ENCODE peak calls at places on chromosomes 5 and 9, in seven cellular contexts. I is tibial nerve, M is adrenal gland, H is H1, Z is foreskin fibroblast, Q is GM06990, S is brain microvascular endothelial cell. V is an unnamed sample.

GRCh38 chr5:93929146-93929545 is 187.7 kb upstream of the POU5F2 start:
- DNase-seq in I (no peak), M (no peak), H (no peak), Z (peak), Q (no peak), S (peak), V (no peak)

GRCh38 chr5:45454114-45454513 is 242.1 kb downstream of the HCN1 start:
- DNase-seq in I (no peak), M (peak), H (no peak), Z (no peak), Q (no peak), S (peak), V (peak)

GRCh38 chr9:36791204-36791948 is 218.7 kb downstream of the MELK start:
- DNase-seq in I (no peak), M (no peak), H (no peak), Z (no peak), Q (no peak), S (no peak), V (no peak)

GRCh38 chr5:75616286-75616810 is 5.1 kb downstream of the ANKDD1B start:
- DNase-seq in I (no peak), M (no peak), H (no peak), Z (no peak), Q (no peak), S (no peak), V (no peak)

GRCh38 chr9:78519786-78520185 is 222.9 kb downstream of the PSAT1 start:
- DNase-seq in I (no peak), M (no peak), H (no peak), Z (no peak), Q (no peak), S (no peak), V (no peak)

GRCh38 chr5:117680421-117680820 is 1105.8 kb upstream of the SEMA6A start:
- DNase-seq in I (no peak), M (no peak), H (no peak), Z (peak), Q (no peak), S (no peak), V (peak)

GRCh38 chr5:170310187-170310586 is 12.6 kb upstream of the LCP2 start:
- DNase-seq in I (no peak), M (no peak), H (no peak), Z (no peak), Q (no peak), S (no peak), V (no peak)

GRCh38 chr9:37976714-37977477 is 73.0 kb upstream of the SLC25A51 start:
- DNase-seq in I (peak), M (peak), H (no peak), Z (peak), Q (no peak), S (peak), V (peak)

GRCh38 chr5:153816870-153817269 is 221.8 kb downstream of the FAM114A2 start:
- DNase-seq in I (no peak), M (no peak), H (no peak), Z (peak), Q (no peak), S (no peak), V (no peak)

GRCh38 chr5:135149956-135150723 is 116.1 kb upstream of the PITX1 start:
- DNase-seq in I (no peak), M (no peak), H (no peak), Z (no peak), Q (no peak), S (no peak), V (no peak)

GRCh38 chr5:59034498-59035186 is 451.8 kb downstream of the RAB3C start:
- DNase-seq in I (no peak), M (no peak), H (no peak), Z (peak), Q (no peak), S (peak), V (peak)

GRCh38 chr5:66230551-66230950 is 86.5 kb downstream of the SREK1 start:
- DNase-seq in I (no peak), M (no peak), H (no peak), Z (no peak), Q (no peak), S (peak), V (no peak)

GRCh38 chr9:90012825-90013425 is 408.1 kb downstream of the GADD45G start:
- DNase-seq in I (no peak), M (no peak), H (no peak), Z (no peak), Q (no peak), S (no peak), V (no peak)

GRCh38 chr9:122090981-122091380 is 2.1 kb downstream of the TTLL11 start:
- DNase-seq in I (no peak), M (no peak), H (no peak), Z (no peak), Q (no peak), S (no peak), V (no peak)

GRCh38 chr5:72921886-72922285 is 34.0 kb upstream of the FCHO2 start:
- DNase-seq in I (no peak), M (no peak), H (no peak), Z (peak), Q (no peak), S (no peak), V (no peak)

GRCh38 chr5:72921103-72921502 is 34.7 kb upstream of the FCHO2 start:
- DNase-seq in I (no peak), M (no peak), H (no peak), Z (no peak), Q (no peak), S (no peak), V (no peak)

GRCh38 chr5:72920690-72921089 is 35.2 kb upstream of the FCHO2 start:
- DNase-seq in I (no peak), M (no peak), H (no peak), Z (peak), Q (no peak), S (no peak), V (no peak)

GRCh38 chr5:72925336-72926010 is 30.4 kb upstream of the FCHO2 start:
- DNase-seq in I (no peak), M (no peak), H (no peak), Z (no peak), Q (no peak), S (no peak), V (no peak)
- H3K4me3 ChIP-seq in I (no peak), M (no peak), H (no peak), Z (no peak), Q (no peak), S (no peak), V (no peak)

GRCh38 chr5:71734141-71734540 is 15.1 kb downstream of the CARTPT start:
- DNase-seq in I (no peak), M (no peak), H (no peak), Z (no peak), Q (no peak), S (no peak), V (no peak)

GRCh38 chr5:71743135-71743534 is 24.1 kb downstream of the CARTPT start:
- DNase-seq in I (no peak), M (no peak), H (no peak), Z (no peak), Q (no peak), S (no peak), V (no peak)

GRCh38 chr5:71740015-71740753 is 21.1 kb downstream of the CARTPT start:
- DNase-seq in I (no peak), M (no peak), H (no peak), Z (no peak), Q (peak), S (no peak), V (no peak)

GRCh38 chr5:71737931-71738539 is 19.0 kb downstream of the CARTPT start:
- DNase-seq in I (no peak), M (no peak), H (no peak), Z (no peak), Q (no peak), S (no peak), V (no peak)

DNA sequence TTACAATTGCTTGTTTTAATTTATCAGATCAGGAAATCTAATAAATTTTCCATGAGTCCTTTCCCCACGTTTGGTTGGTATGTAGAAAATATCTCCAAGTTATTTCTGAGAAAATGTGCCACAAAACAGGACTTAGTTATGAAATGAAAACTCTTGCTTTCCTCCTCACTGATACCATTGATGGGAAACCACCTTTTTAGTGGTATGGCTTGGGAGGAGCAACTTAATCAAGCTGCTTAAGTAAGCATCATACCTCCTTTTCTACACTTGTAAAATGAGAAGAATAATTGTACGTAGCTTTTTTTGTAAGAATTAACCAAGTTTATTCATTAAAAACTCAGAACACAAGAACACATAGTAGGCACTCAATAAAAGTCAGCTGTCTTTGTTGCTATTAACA is 19.9 kb downstream of the CARTPT start:
- DNase-seq in I (no peak), M (no peak), H (no peak), Z (no peak), Q (peak), S (no peak), V (no peak)
- H3K4me3 ChIP-seq in I (no peak), M (no peak), H (no peak), Z (no peak), Q (no peak), S (no peak), V (no peak)

DNA sequence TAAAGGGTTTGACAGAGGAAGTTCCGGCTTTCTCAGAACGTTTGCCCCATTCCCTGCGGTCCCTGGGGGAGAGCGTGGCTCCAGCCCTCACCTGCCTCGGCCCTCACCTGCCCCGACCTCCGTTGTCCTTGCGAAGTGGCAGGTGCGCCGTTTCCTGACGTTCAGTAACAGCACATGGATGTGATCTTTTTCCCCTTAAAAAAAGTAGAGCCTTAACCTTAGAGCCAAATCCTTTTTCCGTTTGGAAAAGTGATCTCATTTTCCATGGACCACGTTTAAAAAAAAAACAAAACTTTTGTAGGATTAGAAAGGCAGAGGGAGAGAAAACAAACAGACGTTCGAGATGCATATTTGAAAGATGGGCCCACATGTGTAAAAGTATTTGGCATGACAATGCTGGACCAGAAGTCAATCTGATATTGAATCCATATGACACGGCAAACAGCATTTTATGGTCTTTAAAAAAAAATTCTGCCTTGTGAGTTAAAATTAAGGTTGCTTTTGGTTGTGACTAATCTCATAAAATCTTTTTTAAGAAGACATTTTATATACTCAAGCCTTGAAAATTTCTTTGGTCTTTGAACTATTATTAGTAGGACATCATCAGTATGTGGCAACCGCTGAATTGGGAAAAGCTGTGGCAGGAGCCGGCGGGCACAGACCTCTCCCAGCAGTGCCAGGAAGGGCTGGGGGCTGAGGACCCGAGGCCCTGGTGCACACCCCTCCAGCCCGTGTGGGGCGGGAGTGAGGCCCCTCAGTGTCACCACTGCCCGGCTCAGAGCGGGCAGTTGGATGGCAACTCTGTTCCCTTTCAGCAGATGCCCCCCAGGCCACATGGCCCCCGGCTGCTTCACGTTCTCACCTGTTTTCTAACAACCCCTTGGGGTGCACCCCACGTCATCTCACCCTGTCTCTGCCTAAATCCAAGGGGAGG is 42.4 kb upstream of the EXOC3 start:
- DNase-seq in I (no peak), M (no peak), H (no peak), Z (peak), Q (no peak), S (no peak), V (peak)
- H3K4me3 ChIP-seq in I (peak), M (no peak), H (peak), Z (peak), Q (peak), S (peak), V (peak)

GRCh38 chr5:132457371-132458225 is 33.0 kb downstream of the IRF1 start:
- DNase-seq in I (peak), M (no peak), H (no peak), Z (peak), Q (no peak), S (peak), V (peak)

GRCh38 chr5:132458651-132459030 is 31.9 kb downstream of the IRF1 start:
- DNase-seq in I (no peak), M (no peak), H (no peak), Z (peak), Q (no peak), S (no peak), V (no peak)

GRCh38 chr5:132456553-132457361 is 33.8 kb downstream of the IRF1 start:
- DNase-seq in I (peak), M (peak), H (no peak), Z (peak), Q (peak), S (no peak), V (peak)

GRCh38 chr5:132459031-132459982 is 31.3 kb downstream of the IRF1 start:
- DNase-seq in I (no peak), M (no peak), H (no peak), Z (peak), Q (no peak), S (peak), V (peak)

GRCh38 chr5:132458226-132458560 is 32.4 kb downstream of the IRF1 start:
- DNase-seq in I (no peak), M (no peak), H (no peak), Z (peak), Q (no peak), S (no peak), V (no peak)
- H3K4me3 ChIP-seq in I (no peak), M (no peak), H (no peak), Z (no peak), Q (no peak), S (no peak), V (no peak)

GRCh38 chr5:51622161-51622790 is 239.0 kb downstream of the ISL1 start:
- DNase-seq in I (no peak), M (no peak), H (no peak), Z (no peak), Q (no peak), S (no peak), V (no peak)

GRCh38 chr5:51621156-51621555 is 237.9 kb downstream of the ISL1 start:
- DNase-seq in I (no peak), M (no peak), H (no peak), Z (no peak), Q (no peak), S (no peak), V (no peak)

GRCh38 chr5:51625224-51625968 is 242.1 kb downstream of the ISL1 start:
- DNase-seq in I (no peak), M (no peak), H (no peak), Z (no peak), Q (no peak), S (no peak), V (no peak)
- H3K4me3 ChIP-seq in I (no peak), M (no peak), H (no peak), Z (no peak), Q (no peak), S (no peak), V (no peak)

V was measured in MG63.